ENCODE peak calls at places on chromosome 4, in ten cellular contexts. J is AG09309, H is fibroblast of lung, N is fibroblast of the aortic adventitia, S is IMR-90, M is cardiac muscle cell, B is AG10803, R is psoas muscle, D is right lobe of liver, C is mucosa of descending colon. P is an unnamed sample.

GRCh38 chr4:83386931-83387897 is 52.6 kb upstream of the HPSE start:
- DNase-seq in M (peak; percentile 27), J (no peak), R (no peak), C (no peak), H (no peak), S (no peak), B (no peak), D (no peak), N (peak; percentile 17), P (no peak)

GRCh38 chr4:168569066-168569908 is 72.4 kb downstream of the PALLD start:
- DNase-seq in C (peak; percentile 49), S (no peak), M (peak; percentile 50), R (no peak), D (no peak), H (no peak), J (no peak), B (peak; percentile 40), N (peak; percentile 45), P (no peak)

GRCh38 chr4:120007171-120007894 is 59.3 kb downstream of the MAD2L1 start:
- DNase-seq in S (peak; percentile 90), D (no peak), R (no peak), N (peak; percentile 95), J (peak; percentile 80), H (peak; percentile 81), C (no peak), M (peak; percentile 72), B (peak; percentile 91), P (peak; percentile 56)

GRCh38 chr4:133800966-133801365 is 400.6 kb downstream of the PABPC4L start:
- DNase-seq in B (no peak), C (no peak), M (no peak), N (no peak), R (no peak), J (no peak), H (no peak), S (no peak), D (no peak), P (no peak)

GRCh38 chr4:7487464-7487863 is 52.7 kb upstream of the PSAPL1 start:
- DNase-seq in D (no peak), B (no peak), J (no peak), S (no peak), N (no peak), M (no peak), H (no peak), R (no peak), C (no peak), P (no peak)

GRCh38 chr4:20124317-20125026 is 127.2 kb upstream of the SLIT2 start:
- DNase-seq in C (no peak), D (no peak), S (no peak), R (no peak), J (no peak), H (no peak), N (no peak), B (no peak), M (no peak), P (no peak)

GRCh38 chr4:118947095-118947494 is 58.4 kb downstream of the SYNPO2 start:
- DNase-seq in C (no peak), B (no peak), D (no peak), M (no peak), N (no peak), J (no peak), R (no peak), S (no peak), H (no peak), P (no peak)

GRCh38 chr4:146308951-146309350 is 94.6 kb downstream of the REELD1 start:
- DNase-seq in R (no peak), N (peak; percentile 69), B (peak; percentile 56), D (no peak), S (peak; percentile 21), H (no peak), J (no peak), M (no peak), C (no peak), P (peak; percentile 18)

GRCh38 chr4:38169524-38169923 is 209.3 kb downstream of the PTTG2 start:
- DNase-seq in J (no peak), M (no peak), B (no peak), S (peak; percentile 43), R (no peak), H (no peak), C (peak; percentile 67), D (no peak), N (peak; percentile 58), P (no peak)

GRCh38 chr4:159159611-159160010 is 56.7 kb downstream of the RAPGEF2 start:
- DNase-seq in N (no peak), S (no peak), R (no peak), B (no peak), C (no peak), H (no peak), M (no peak), J (no peak), D (no peak), P (no peak)

GRCh38 chr4:157270108-157270507 is 49.6 kb downstream of the GRIA2 start:
- DNase-seq in S (no peak), N (no peak), B (no peak), J (no peak), M (no peak), R (no peak), C (no peak), H (no peak), D (no peak), P (peak; percentile 2)

GRCh38 chr4:184163813-184164212 is 53.9 kb downstream of the ENPP6 start:
- DNase-seq in C (peak; percentile 66), R (no peak), S (peak; percentile 6), M (peak; percentile 55), B (peak; percentile 12), D (peak; percentile 69), J (no peak), H (peak; percentile 38), N (peak; percentile 32), P (peak; percentile 23)

GRCh38 chr4:146210890-146211289 is 3.4 kb upstream of the REELD1 start:
- DNase-seq in M (no peak), C (no peak), R (no peak), N (no peak), B (no peak), D (no peak), S (no peak), J (no peak), H (no peak), P (no peak)

GRCh38 chr4:157014621-157015591 is 43.3 kb upstream of the PDGFC start:
- DNase-seq in M (peak; percentile 92), N (peak; percentile 88), B (peak; percentile 85), H (peak; percentile 91), S (peak; percentile 96), D (no peak), R (no peak), J (peak; percentile 74), C (no peak), P (peak; percentile 92)

GRCh38 chr4:4260185-4260751 is 12.2 kb upstream of the TMEM128 start:
- DNase-seq in S (peak; percentile 63), R (no peak), B (peak; percentile 69), M (peak; percentile 83), H (peak; percentile 72), J (peak; percentile 42), C (no peak), N (peak; percentile 74), D (no peak), P (peak; percentile 67)

GRCh38 chr4:104394409-104394813 is 100.3 kb downstream of the CXXC4 start:
- DNase-seq in B (no peak), R (no peak), H (no peak), J (no peak), N (no peak), S (no peak), C (no peak), D (no peak), M (no peak), P (no peak)

GRCh38 chr4:47000406-47000805 is 7.0 kb upstream of the GABRA4 start:
- DNase-seq in D (no peak), H (no peak), S (no peak), M (no peak), B (no peak), N (no peak), J (no peak), C (no peak), R (no peak), P (no peak)

GRCh38 chr4:46999584-46999983 is 6.2 kb upstream of the GABRA4 start:
- DNase-seq in S (peak; percentile 80), M (peak; percentile 52), R (no peak), H (peak; percentile 73), N (peak; percentile 29), J (no peak), D (no peak), C (no peak), B (no peak), P (no peak)

DNA sequence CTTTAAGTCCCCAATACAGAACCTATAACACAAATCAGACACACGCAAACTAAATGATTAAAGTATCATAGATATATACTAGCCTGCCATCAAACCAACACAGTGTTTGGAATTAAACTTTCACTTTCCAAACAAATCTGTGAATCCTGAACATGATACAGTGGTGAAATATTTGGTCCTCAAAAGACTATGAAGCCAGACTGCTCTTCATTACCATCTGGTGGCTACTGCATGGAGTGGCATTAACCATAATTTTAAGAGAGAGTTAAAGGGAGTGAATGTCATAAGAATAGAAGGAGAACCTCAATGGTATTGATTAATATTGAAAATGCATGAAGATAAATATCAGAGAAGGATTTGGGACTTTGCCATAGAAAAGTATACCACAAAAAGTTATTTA is 9.2 kb upstream of the GABRA4 start:
- DNase-seq in S (peak; percentile 79), H (peak; percentile 65), J (no peak), C (no peak), M (peak; percentile 15), B (no peak), R (no peak), N (peak; percentile 30), D (no peak), P (peak; percentile 41)
- TF ChIP-seq CTCF in S (peak; percentile 68), H (peak; percentile 74), J (peak; percentile 5), C (no peak), M (peak; percentile 34), B (no peak), R (no peak), N (peak; percentile 55), D (peak; percentile 14), P (peak; percentile 54)

GRCh38 chr4:86596802-86597201 is 2.7 kb downstream of the PTPN13 start:
- DNase-seq in M (peak; percentile 22), S (peak; percentile 70), C (no peak), R (no peak), B (no peak), H (peak; percentile 53), N (peak; percentile 55), D (no peak), J (no peak), P (peak; percentile 26)
- H3K4me3 ChIP-seq in M (no peak overlapping the region), S (no peak overlapping the region), C (no peak overlapping the region), R (no peak overlapping the region), B (peak overlapping the region; percentile 95), H (no peak overlapping the region), N (peak overlapping the region; percentile 91), D (no peak overlapping the region), J (peak overlapping the region; percentile 87), P (no peak overlapping the region)

DNA sequence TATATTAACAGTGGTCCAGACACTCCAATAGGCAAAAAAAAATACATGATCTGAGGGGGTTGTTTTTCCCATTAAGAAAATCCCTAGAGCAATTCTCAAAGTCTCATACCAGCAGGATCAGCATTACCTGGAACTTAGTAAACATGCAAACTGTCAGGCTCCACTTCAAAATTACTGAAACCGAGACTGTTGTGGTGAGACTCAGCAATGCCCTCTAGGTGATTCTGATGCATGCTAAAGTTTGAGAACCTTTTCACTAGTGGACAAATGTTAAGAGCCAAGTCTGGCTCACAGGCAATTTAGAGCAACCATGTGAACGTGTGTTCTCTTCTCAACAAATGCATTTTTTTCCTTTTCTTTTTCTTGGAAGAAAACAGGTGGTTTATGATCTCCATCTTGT is 30.2 kb downstream of the NEK1 start:
- DNase-seq in J (no peak), N (no peak), B (no peak), M (no peak), C (no peak), S (no peak), D (no peak), R (no peak), H (no peak), P (no peak)
- TF ChIP-seq CTCF in J (no peak), N (no peak), B (no peak), M (no peak), C (no peak), S (no peak), D (no peak), R (no peak), H (no peak), P (no peak)

GRCh38 chr4:53576676-53577372 is 14.5 kb downstream of the LNX1 start:
- DNase-seq in J (peak; percentile 14), B (no peak), D (no peak), C (peak; percentile 85), S (peak; percentile 90), H (peak; percentile 83), N (peak; percentile 44), R (no peak), M (peak; percentile 36), P (peak; percentile 50)
- H3K4me3 ChIP-seq in J (no peak overlapping the region), B (no peak overlapping the region), D (no peak overlapping the region), C (no peak overlapping the region), S (no peak overlapping the region), H (no peak overlapping the region), N (no peak overlapping the region), R (no peak overlapping the region), M (no peak overlapping the region), P (no peak overlapping the region)